ENCODE peak calls at places on chromosomes 12 and 14, in eight cellular contexts. T is mucosa of descending colon, J is astrocyte of the spinal cord, Q is mammary epithelial cell, H is H9, G is fibroblast of mammary gland, X is progenitor cell of endocrine pancreas, I is GM10248. A is an unnamed sample.

GRCh38 chr12:40325349-40325960 is 100.7 kb downstream of the LRRK2 start:
- DNase-seq in T (no peak), J (peak), Q (peak), H (peak), G (peak), X (no peak), I (peak), A (no peak)

GRCh38 chr14:87615822-87616679 is 376.9 kb downstream of the GALC start:
- DNase-seq in T (peak), J (peak), Q (peak), H (peak), G (peak), X (peak), I (peak), A (peak)

GRCh38 chr14:71931492-71932228 is 569 bp upstream of the RGS6 start:
- DNase-seq in T (peak), J (no peak), Q (no peak), H (no peak), G (no peak), X (no peak), I (peak), A (no peak)

GRCh38 chr12:56189918-56190694 is 823 bp upstream of the SMARCC2 start:
- DNase-seq in T (peak), J (peak), Q (peak), H (peak), G (peak), X (peak), I (peak), A (peak)

GRCh38 chr14:21917699-21918436 is 244.2 kb upstream of the OR4E1 start:
- DNase-seq in T (peak), J (peak), Q (peak), H (no peak), G (peak), X (no peak), I (peak), A (peak)

GRCh38 chr14:94028450-94028826 is 2.3 kb downstream of the OTUB2 start:
- DNase-seq in T (no peak), J (peak), Q (peak), H (no peak), G (no peak), X (no peak), I (peak), A (no peak)

GRCh38 chr12:89464974-89465592 is 59.5 kb downstream of the GALNT4 start:
- DNase-seq in T (no peak), J (no peak), Q (peak), H (no peak), G (peak), X (no peak), I (no peak), A (peak)

GRCh38 chr12:132438726-132439125 is 51.2 kb upstream of the FBRSL1 start:
- DNase-seq in T (no peak), J (no peak), Q (no peak), H (no peak), G (no peak), X (no peak), I (no peak), A (no peak)

GRCh38 chr12:53696285-53696654 is 20.4 kb upstream of the ATP5MC2 start:
- DNase-seq in T (peak), J (peak), Q (peak), H (peak), G (peak), X (peak), I (peak), A (peak)

GRCh38 chr12:69639400-69640016 is 28.8 kb upstream of the LRRC10 start:
- DNase-seq in T (peak), J (peak), Q (peak), H (peak), G (peak), X (peak), I (peak), A (no peak)

GRCh38 chr14:90513151-90514014 is 116.6 kb downstream of the CALM1 start:
- DNase-seq in T (peak), J (peak), Q (peak), H (peak), G (no peak), X (peak), I (no peak), A (peak)

GRCh38 chr14:78530078-78530477 is 359.9 kb downstream of the NRXN3 start:
- DNase-seq in T (peak), J (peak), Q (peak), H (peak), G (peak), X (peak), I (no peak), A (no peak)

GRCh38 chr12:122102331-122102730 is 23.8 kb downstream of the MLXIP start:
- DNase-seq in T (no peak), J (no peak), Q (no peak), H (no peak), G (peak), X (no peak), I (no peak), A (no peak)

GRCh38 chr14:64788706-64789105 is 84.5 kb downstream of the PLEKHG3 start:
- DNase-seq in T (no peak), J (peak), Q (peak), H (no peak), G (peak), X (no peak), I (no peak), A (peak)

GRCh38 chr14:68888025-68888850 is 90.9 kb downstream of the ACTN1 start:
- DNase-seq in T (no peak), J (peak), Q (peak), H (no peak), G (no peak), X (no peak), I (no peak), A (no peak)

GRCh38 chr12:113456199-113456598 is 15.5 kb downstream of the LHX5 start:
- DNase-seq in T (no peak), J (no peak), Q (no peak), H (no peak), G (no peak), X (no peak), I (no peak), A (no peak)

GRCh38 chr12:85807681-85808228 is 28.5 kb downstream of the RASSF9 start:
- DNase-seq in T (no peak), J (no peak), Q (no peak), H (no peak), G (no peak), X (no peak), I (no peak), A (no peak)

GRCh38 chr14:61564623-61565091 is 130.7 kb upstream of the HIF1A start:
- DNase-seq in T (no peak), J (peak), Q (peak), H (no peak), G (peak), X (no peak), I (no peak), A (peak)
- TF ChIP-seq CTCF in T (no peak), J (no peak), Q (no peak), H (no peak), G (no peak), X (no peak), I (no peak), A (no peak)

GRCh38 chr12:15423629-15424028 is 101.3 kb downstream of the PTPRO start:
- DNase-seq in T (no peak), J (peak), Q (peak), H (no peak), G (peak), X (no peak), I (no peak), A (no peak)

GRCh38 chr12:15427913-15428312 is 105.6 kb downstream of the PTPRO start:
- DNase-seq in T (no peak), J (no peak), Q (no peak), H (no peak), G (no peak), X (no peak), I (no peak), A (no peak)

DNA sequence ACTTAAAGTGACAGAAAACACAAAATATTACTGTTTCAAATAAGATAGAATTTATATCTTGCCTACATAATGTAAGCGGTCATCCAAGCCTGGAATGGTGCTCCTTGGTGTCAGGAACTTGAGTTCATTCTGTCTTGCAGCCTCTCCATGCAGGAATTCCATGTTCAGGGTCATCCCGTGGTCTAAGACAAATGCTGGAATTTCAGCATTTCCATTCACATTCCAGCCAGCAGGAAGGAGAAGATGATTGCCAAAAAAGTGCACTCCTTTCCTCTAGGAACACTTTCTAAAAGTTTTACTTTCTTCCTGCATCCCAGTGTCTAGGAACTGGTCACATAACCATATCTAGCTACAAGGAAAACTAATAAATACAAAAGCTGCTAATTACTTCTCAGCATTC is 106.3 kb downstream of the PTPRO start:
- DNase-seq in T (no peak), J (no peak), Q (no peak), H (peak), G (no peak), X (no peak), I (no peak), A (no peak)
- TF ChIP-seq CTCF in T (no peak), J (no peak), Q (peak), H (peak), G (peak), X (no peak), I (no peak), A (no peak)

GRCh38 chr12:107998863-107999262 is 130.2 kb upstream of the WSCD2 start:
- DNase-seq in T (no peak), J (no peak), Q (no peak), H (no peak), G (no peak), X (no peak), I (no peak), A (no peak)

GRCh38 chr12:107992016-107992415 is 137.1 kb upstream of the WSCD2 start:
- DNase-seq in T (no peak), J (no peak), Q (no peak), H (no peak), G (no peak), X (no peak), I (no peak), A (no peak)

GRCh38 chr12:107990325-107990724 is 138.8 kb upstream of the WSCD2 start:
- DNase-seq in T (peak), J (no peak), Q (peak), H (peak), G (peak), X (peak), I (peak), A (no peak)

DNA sequence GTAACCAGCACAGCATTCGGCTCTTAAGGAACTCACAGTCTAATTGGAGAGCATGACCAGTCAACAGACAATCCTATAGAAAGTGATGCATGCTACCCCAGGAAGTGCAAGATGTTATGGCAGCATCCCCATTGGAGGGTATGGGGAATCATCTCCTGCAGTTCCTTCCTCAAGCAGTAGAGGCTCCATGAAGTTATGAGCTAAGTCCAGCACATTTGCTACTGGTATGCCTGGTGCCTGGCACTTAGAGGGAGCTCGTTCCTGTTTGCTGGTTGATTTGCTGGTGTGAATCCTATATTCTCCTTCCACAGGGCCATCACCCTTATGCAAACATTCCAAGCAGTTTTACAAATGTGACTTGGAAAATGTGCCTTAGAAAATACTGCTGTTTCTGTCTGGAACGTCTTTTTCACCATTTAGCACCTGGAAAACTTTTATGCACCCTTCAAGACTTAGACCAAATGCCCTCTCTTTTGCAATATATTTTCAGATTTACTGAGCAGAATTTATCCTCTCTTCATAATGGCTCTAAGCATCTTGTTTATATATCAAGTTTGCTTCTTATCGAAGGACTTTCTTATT is 136.1 kb upstream of the WSCD2 start:
- DNase-seq in T (peak), J (peak), Q (peak), H (peak), G (peak), X (peak), I (peak), A (no peak)
- TF ChIP-seq CTCF in T (no peak), J (peak), Q (peak), H (peak), G (peak), X (peak), I (peak), A (peak)

GRCh38 chr12:10719482-10719881 is 3.6 kb downstream of the YBX3 start:
- DNase-seq in T (no peak), J (no peak), Q (no peak), H (no peak), G (peak), X (no peak), I (no peak), A (no peak)
- TF ChIP-seq CTCF in T (no peak), J (no peak), Q (no peak), H (no peak), G (no peak), X (no peak), I (no peak), A (no peak)